ENCODE peak calls at places on chromosome 3, in ten cellular contexts. One of them, this sample, is unnamed.

GRCh38 chr3:31420311-31420710 is 112.4 kb upstream of the STT3B start:
- DNase-seq in amniotic stem cell: no peak
- DNase-seq in DMS 273 treated with DMSO at 0.1 percent for 48 hours: no peak
- DNase-seq in GM03348: no peak
- DNase-seq in hypothalamus: no peak
- DNase-seq in midbrain: no peak
- DNase-seq in EL: no peak
- DNase-seq in MV-4-11: no peak
- DNase-seq in activated CD4-positive, alpha-beta T cell treated with anti-CD3 and anti-CD28 coated beads, Interleukin-2, amount 50 U/mL, for 1 hour: no peak
- DNase-seq in brain microvascular endothelial cell: no peak
- DNase-seq in this sample: no peak

GRCh38 chr3:123752228-123752627 is 131.9 kb downstream of the MYLK start:
- DNase-seq in amniotic stem cell: no peak
- DNase-seq in DMS 273 treated with DMSO at 0.1 percent for 48 hours: no peak
- DNase-seq in GM03348: no peak
- DNase-seq in hypothalamus: no peak
- DNase-seq in midbrain: no peak
- DNase-seq in EL: no peak
- DNase-seq in MV-4-11: no peak
- DNase-seq in activated CD4-positive, alpha-beta T cell treated with anti-CD3 and anti-CD28 coated beads, Interleukin-2, amount 50 U/mL, for 1 hour: no peak
- DNase-seq in brain microvascular endothelial cell: no peak
- DNase-seq in this sample: no peak

GRCh38 chr3:110743202-110743601 is 328.4 kb upstream of the NECTIN3 start:
- DNase-seq in amniotic stem cell: no peak
- DNase-seq in DMS 273 treated with DMSO at 0.1 percent for 48 hours: no peak
- DNase-seq in GM03348: no peak
- DNase-seq in hypothalamus: no peak
- DNase-seq in midbrain: no peak
- DNase-seq in EL: no peak
- DNase-seq in MV-4-11: no peak
- DNase-seq in activated CD4-positive, alpha-beta T cell treated with anti-CD3 and anti-CD28 coated beads, Interleukin-2, amount 50 U/mL, for 1 hour: no peak
- DNase-seq in brain microvascular endothelial cell: no peak
- DNase-seq in this sample: no peak

GRCh38 chr3:13034861-13035260 is 38.4 kb downstream of the IQSEC1 start:
- DNase-seq in amniotic stem cell: no peak
- DNase-seq in DMS 273 treated with DMSO at 0.1 percent for 48 hours: no peak
- DNase-seq in GM03348: no peak
- DNase-seq in hypothalamus: no peak
- DNase-seq in midbrain: no peak
- DNase-seq in EL: no peak
- DNase-seq in MV-4-11: no peak
- DNase-seq in activated CD4-positive, alpha-beta T cell treated with anti-CD3 and anti-CD28 coated beads, Interleukin-2, amount 50 U/mL, for 1 hour: no peak
- DNase-seq in brain microvascular endothelial cell: no peak
- DNase-seq in this sample: no peak

GRCh38 chr3:45123030-45123429 is 23.1 kb downstream of the CDCP1 start:
- DNase-seq in amniotic stem cell: peak
- DNase-seq in DMS 273 treated with DMSO at 0.1 percent for 48 hours: no peak
- DNase-seq in GM03348: peak
- DNase-seq in hypothalamus: no peak
- DNase-seq in midbrain: no peak
- DNase-seq in EL: peak
- DNase-seq in MV-4-11: peak
- DNase-seq in activated CD4-positive, alpha-beta T cell treated with anti-CD3 and anti-CD28 coated beads, Interleukin-2, amount 50 U/mL, for 1 hour: no peak
- DNase-seq in brain microvascular endothelial cell: no peak
- DNase-seq in this sample: no peak

GRCh38 chr3:45964139-45964538 is 20.9 kb downstream of the CXCR6 start:
- DNase-seq in amniotic stem cell: no peak
- DNase-seq in DMS 273 treated with DMSO at 0.1 percent for 48 hours: no peak
- DNase-seq in GM03348: no peak
- DNase-seq in hypothalamus: no peak
- DNase-seq in midbrain: no peak
- DNase-seq in EL: no peak
- DNase-seq in MV-4-11: no peak
- DNase-seq in activated CD4-positive, alpha-beta T cell treated with anti-CD3 and anti-CD28 coated beads, Interleukin-2, amount 50 U/mL, for 1 hour: no peak
- DNase-seq in brain microvascular endothelial cell: no peak
- DNase-seq in this sample: peak

GRCh38 chr3:120742198-120743080 is at the start of the genes GTF2E1 and RABL3:
- DNase-seq in amniotic stem cell: peak
- DNase-seq in DMS 273 treated with DMSO at 0.1 percent for 48 hours: peak
- DNase-seq in GM03348: peak
- DNase-seq in hypothalamus: peak
- DNase-seq in midbrain: peak
- DNase-seq in EL: peak
- DNase-seq in MV-4-11: peak
- DNase-seq in activated CD4-positive, alpha-beta T cell treated with anti-CD3 and anti-CD28 coated beads, Interleukin-2, amount 50 U/mL, for 1 hour: peak
- DNase-seq in brain microvascular endothelial cell: peak
- DNase-seq in this sample: peak

GRCh38 chr3:40120816-40121215 is 188.7 kb upstream of the EIF1B start:
- DNase-seq in amniotic stem cell: peak
- DNase-seq in DMS 273 treated with DMSO at 0.1 percent for 48 hours: no peak
- DNase-seq in GM03348: peak
- DNase-seq in hypothalamus: no peak
- DNase-seq in midbrain: no peak
- DNase-seq in EL: peak
- DNase-seq in MV-4-11: no peak
- DNase-seq in activated CD4-positive, alpha-beta T cell treated with anti-CD3 and anti-CD28 coated beads, Interleukin-2, amount 50 U/mL, for 1 hour: no peak
- DNase-seq in brain microvascular endothelial cell: peak
- DNase-seq in this sample: no peak

GRCh38 chr3:48306290-48306689 is 27.2 kb downstream of the SPINK8 start:
- DNase-seq in amniotic stem cell: no peak
- DNase-seq in DMS 273 treated with DMSO at 0.1 percent for 48 hours: no peak
- DNase-seq in GM03348: no peak
- DNase-seq in hypothalamus: no peak
- DNase-seq in midbrain: no peak
- DNase-seq in EL: no peak
- DNase-seq in MV-4-11: no peak
- DNase-seq in activated CD4-positive, alpha-beta T cell treated with anti-CD3 and anti-CD28 coated beads, Interleukin-2, amount 50 U/mL, for 1 hour: no peak
- DNase-seq in brain microvascular endothelial cell: no peak
- DNase-seq in this sample: no peak

GRCh38 chr3:190697502-190697830 is 165.0 kb downstream of the GMNC start:
- DNase-seq in amniotic stem cell: no peak
- DNase-seq in DMS 273 treated with DMSO at 0.1 percent for 48 hours: no peak
- DNase-seq in GM03348: no peak
- DNase-seq in hypothalamus: no peak
- DNase-seq in midbrain: no peak
- DNase-seq in EL: no peak
- DNase-seq in MV-4-11: no peak
- DNase-seq in activated CD4-positive, alpha-beta T cell treated with anti-CD3 and anti-CD28 coated beads, Interleukin-2, amount 50 U/mL, for 1 hour: no peak
- DNase-seq in brain microvascular endothelial cell: no peak
- DNase-seq in this sample: no peak

GRCh38 chr3:104810896-104811295 is 555.8 kb upstream of the ALCAM start:
- DNase-seq in amniotic stem cell: no peak
- DNase-seq in DMS 273 treated with DMSO at 0.1 percent for 48 hours: no peak
- DNase-seq in GM03348: no peak
- DNase-seq in hypothalamus: no peak
- DNase-seq in midbrain: no peak
- DNase-seq in EL: no peak
- DNase-seq in MV-4-11: no peak
- DNase-seq in activated CD4-positive, alpha-beta T cell treated with anti-CD3 and anti-CD28 coated beads, Interleukin-2, amount 50 U/mL, for 1 hour: no peak
- DNase-seq in brain microvascular endothelial cell: no peak
- DNase-seq in this sample: no peak

GRCh38 chr3:184750684-184751083 is 38.8 kb upstream of the MAGEF1 start:
- DNase-seq in amniotic stem cell: no peak
- DNase-seq in DMS 273 treated with DMSO at 0.1 percent for 48 hours: no peak
- DNase-seq in GM03348: no peak
- DNase-seq in hypothalamus: no peak
- DNase-seq in midbrain: no peak
- DNase-seq in EL: no peak
- DNase-seq in MV-4-11: no peak
- DNase-seq in activated CD4-positive, alpha-beta T cell treated with anti-CD3 and anti-CD28 coated beads, Interleukin-2, amount 50 U/mL, for 1 hour: no peak
- DNase-seq in brain microvascular endothelial cell: no peak
- DNase-seq in this sample: no peak

GRCh38 chr3:51024765-51025681 is 350.3 kb downstream of the DOCK3 start:
- DNase-seq in amniotic stem cell: no peak
- DNase-seq in DMS 273 treated with DMSO at 0.1 percent for 48 hours: peak
- DNase-seq in GM03348: no peak
- DNase-seq in hypothalamus: no peak
- DNase-seq in midbrain: no peak
- DNase-seq in EL: no peak
- DNase-seq in MV-4-11: no peak
- DNase-seq in activated CD4-positive, alpha-beta T cell treated with anti-CD3 and anti-CD28 coated beads, Interleukin-2, amount 50 U/mL, for 1 hour: peak
- DNase-seq in brain microvascular endothelial cell: no peak
- DNase-seq in this sample: no peak

GRCh38 chr3:27171113-27171512 is 198.1 kb downstream of the NEK10 start:
- DNase-seq in amniotic stem cell: no peak
- DNase-seq in DMS 273 treated with DMSO at 0.1 percent for 48 hours: no peak
- DNase-seq in GM03348: no peak
- DNase-seq in hypothalamus: no peak
- DNase-seq in midbrain: no peak
- DNase-seq in EL: no peak
- DNase-seq in MV-4-11: peak
- DNase-seq in activated CD4-positive, alpha-beta T cell treated with anti-CD3 and anti-CD28 coated beads, Interleukin-2, amount 50 U/mL, for 1 hour: no peak
- DNase-seq in brain microvascular endothelial cell: no peak
- DNase-seq in this sample: peak

GRCh38 chr3:171125010-171125409 is 98.5 kb upstream of the SLC2A2 start:
- DNase-seq in amniotic stem cell: no peak
- DNase-seq in DMS 273 treated with DMSO at 0.1 percent for 48 hours: no peak
- DNase-seq in GM03348: no peak
- DNase-seq in hypothalamus: no peak
- DNase-seq in midbrain: no peak
- DNase-seq in EL: peak
- DNase-seq in MV-4-11: no peak
- DNase-seq in activated CD4-positive, alpha-beta T cell treated with anti-CD3 and anti-CD28 coated beads, Interleukin-2, amount 50 U/mL, for 1 hour: no peak
- DNase-seq in brain microvascular endothelial cell: peak
- DNase-seq in this sample: no peak

GRCh38 chr3:21506061-21506460 is 244.9 kb downstream of the ZNF385D start:
- DNase-seq in amniotic stem cell: no peak
- DNase-seq in DMS 273 treated with DMSO at 0.1 percent for 48 hours: no peak
- DNase-seq in GM03348: no peak
- DNase-seq in hypothalamus: no peak
- DNase-seq in midbrain: no peak
- DNase-seq in EL: no peak
- DNase-seq in MV-4-11: no peak
- DNase-seq in activated CD4-positive, alpha-beta T cell treated with anti-CD3 and anti-CD28 coated beads, Interleukin-2, amount 50 U/mL, for 1 hour: no peak
- DNase-seq in brain microvascular endothelial cell: no peak
- DNase-seq in this sample: no peak

GRCh38 chr3:23806322-23807160 is 786 bp downstream of the UBE2E1 start:
- DNase-seq in amniotic stem cell: no peak
- DNase-seq in DMS 273 treated with DMSO at 0.1 percent for 48 hours: no peak
- DNase-seq in GM03348: peak
- DNase-seq in hypothalamus: no peak
- DNase-seq in midbrain: no peak
- DNase-seq in EL: peak
- DNase-seq in MV-4-11: no peak
- DNase-seq in activated CD4-positive, alpha-beta T cell treated with anti-CD3 and anti-CD28 coated beads, Interleukin-2, amount 50 U/mL, for 1 hour: peak
- DNase-seq in brain microvascular endothelial cell: no peak
- DNase-seq in this sample: peak

GRCh38 chr3:189233225-189233858 is 61.6 kb downstream of the TPRG1 start:
- DNase-seq in amniotic stem cell: peak
- DNase-seq in DMS 273 treated with DMSO at 0.1 percent for 48 hours: peak
- DNase-seq in GM03348: peak
- DNase-seq in hypothalamus: no peak
- DNase-seq in midbrain: peak
- DNase-seq in EL: peak
- DNase-seq in MV-4-11: peak
- DNase-seq in activated CD4-positive, alpha-beta T cell treated with anti-CD3 and anti-CD28 coated beads, Interleukin-2, amount 50 U/mL, for 1 hour: no peak
- DNase-seq in brain microvascular endothelial cell: peak
- DNase-seq in this sample: no peak

GRCh38 chr3:71873093-71873611 is 88.2 kb upstream of the PROK2 start:
- DNase-seq in amniotic stem cell: no peak
- DNase-seq in DMS 273 treated with DMSO at 0.1 percent for 48 hours: no peak
- DNase-seq in GM03348: no peak
- DNase-seq in hypothalamus: no peak
- DNase-seq in midbrain: no peak
- DNase-seq in EL: peak
- DNase-seq in MV-4-11: no peak
- DNase-seq in activated CD4-positive, alpha-beta T cell treated with anti-CD3 and anti-CD28 coated beads, Interleukin-2, amount 50 U/mL, for 1 hour: no peak
- DNase-seq in brain microvascular endothelial cell: no peak
- DNase-seq in this sample: no peak

GRCh38 chr3:120683213-120683612 is 1.2 kb upstream of the HGD start:
- DNase-seq in amniotic stem cell: no peak
- DNase-seq in DMS 273 treated with DMSO at 0.1 percent for 48 hours: peak
- DNase-seq in GM03348: peak
- DNase-seq in hypothalamus: no peak
- DNase-seq in midbrain: no peak
- DNase-seq in EL: no peak
- DNase-seq in MV-4-11: no peak
- DNase-seq in activated CD4-positive, alpha-beta T cell treated with anti-CD3 and anti-CD28 coated beads, Interleukin-2, amount 50 U/mL, for 1 hour: no peak
- DNase-seq in brain microvascular endothelial cell: no peak
- DNase-seq in this sample: no peak

GRCh38 chr3:169550284-169550683 is 113.2 kb downstream of the MECOM start:
- DNase-seq in amniotic stem cell: no peak
- DNase-seq in DMS 273 treated with DMSO at 0.1 percent for 48 hours: no peak
- DNase-seq in GM03348: no peak
- DNase-seq in hypothalamus: no peak
- DNase-seq in midbrain: no peak
- DNase-seq in EL: no peak
- DNase-seq in MV-4-11: no peak
- DNase-seq in activated CD4-positive, alpha-beta T cell treated with anti-CD3 and anti-CD28 coated beads, Interleukin-2, amount 50 U/mL, for 1 hour: no peak
- DNase-seq in brain microvascular endothelial cell: no peak
- DNase-seq in this sample: no peak

GRCh38 chr3:119883461-119884160 is 101.7 kb downstream of the NR1I2 start:
- DNase-seq in amniotic stem cell: no peak
- DNase-seq in DMS 273 treated with DMSO at 0.1 percent for 48 hours: no peak
- DNase-seq in GM03348: no peak
- DNase-seq in hypothalamus: no peak
- DNase-seq in midbrain: no peak
- DNase-seq in EL: no peak
- DNase-seq in MV-4-11: no peak
- DNase-seq in activated CD4-positive, alpha-beta T cell treated with anti-CD3 and anti-CD28 coated beads, Interleukin-2, amount 50 U/mL, for 1 hour: no peak
- DNase-seq in brain microvascular endothelial cell: no peak
- DNase-seq in this sample: no peak